ENCODE peak calls at places on chromosomes 5 and 9, in four cellular contexts. V is kidney tubule cell; L is stimulated activated CD4-positive, alpha-beta T cell treated with anti-CD3 and anti-CD28 coated beads, Interleukin-4, amount 100 ng/mL, for 1 hour; S is HS-5. C is an unnamed sample.

GRCh38 chr5:125298258-125298657 is 551.8 kb upstream of the ZNF608 start:
- DNase-seq in V (peak; percentile 51), L (no peak), S (no peak), C (no peak)

GRCh38 chr9:37151802-37152201 is 31.4 kb downstream of the ZCCHC7 start:
- DNase-seq in V (no peak), L (no peak), S (no peak), C (no peak)

GRCh38 chr5:175202461-175203065 is 241.4 kb downstream of the DRD1 start:
- DNase-seq in V (peak; percentile 87), L (no peak), S (peak; percentile 9), C (no peak)

GRCh38 chr9:94918038-94918753 is 191.7 kb downstream of the AOPEP start:
- DNase-seq in V (no peak), L (no peak), S (no peak), C (no peak)

GRCh38 chr5:68398146-68398812 is 182.7 kb downstream of the PIK3R1 start:
- DNase-seq in V (no peak), L (no peak), S (no peak), C (no peak)

GRCh38 chr5:523658-524441 is 399 bp downstream of the SLC9A3 start:
- DNase-seq in V (no peak), L (no peak), S (no peak), C (no peak)

GRCh38 chr5:90645024-90645610 is 86.5 kb downstream of the ADGRV1 start:
- DNase-seq in V (peak; percentile 41), L (no peak), S (no peak), C (no peak)

GRCh38 chr9:121765021-121765950 is 113.9 kb downstream of the DAB2IP start:
- DNase-seq in V (peak; percentile 85), L (no peak), S (peak; percentile 38), C (no peak)

GRCh38 chr5:38719916-38720315 is 125.9 kb upstream of the OSMR start:
- DNase-seq in V (peak; percentile 87), L (no peak), S (peak; percentile 71), C (peak; percentile 56)

GRCh38 chr9:77954018-77954417 is 77.6 kb downstream of the GNAQ start:
- DNase-seq in V (no peak), L (no peak), S (no peak), C (peak; percentile 24)

GRCh38 chr9:30925126-30925525 is 1459.3 kb upstream of the ACO1 start:
- DNase-seq in V (no peak), L (no peak), S (no peak), C (no peak)